ENCODE peak calls at places on chromosomes 1 and 21, in six cellular contexts. Y is CD4-positive, CD25-positive, alpha-beta regulatory T cell; I is fibroblast of mammary gland; H is astrocyte; E is Panc1; N is fibroblast of lung. F is an unnamed sample.

GRCh38 chr1:77382361-77382760 is 100.5 kb downstream of the AK5 start:
- DNase-seq in H (peak), I (peak), N (peak), E (no peak), Y (no peak), F (no peak)

GRCh38 chr1:211762206-211762605 is 68.4 kb downstream of the LPGAT1 start:
- DNase-seq in E (no peak), H (no peak), Y (no peak), N (no peak), I (no peak), F (no peak)

GRCh38 chr1:234771642-234772344 is 161.8 kb upstream of the IRF2BP2 start:
- DNase-seq in N (peak), H (no peak), E (no peak), Y (no peak), I (no peak), F (no peak)

GRCh38 chr1:962381-963350 is 2.3 kb downstream of the KLHL17 start:
- DNase-seq in I (no peak), H (no peak), Y (no peak), N (no peak), E (no peak), F (no peak)

GRCh38 chr1:205276334-205277065 is 45.0 kb downstream of the NUAK2 start:
- DNase-seq in H (no peak), N (no peak), I (no peak), Y (no peak), E (no peak), F (no peak)

GRCh38 chr21:38760017-38760761 is 45.5 kb upstream of the ETS2 start:
- DNase-seq in Y (no peak), N (peak), H (peak), E (no peak), I (peak), F (no peak)

GRCh38 chr21:43268086-43268803 is 99.4 kb downstream of the CRYAA start:
- DNase-seq in Y (no peak), E (no peak), I (no peak), N (no peak), H (no peak), F (no peak)

GRCh38 chr1:198656500-198656932 is 17.7 kb downstream of the PTPRC start:
- DNase-seq in I (no peak), N (no peak), E (no peak), H (no peak), Y (peak), F (no peak)

GRCh38 chr1:201603613-201604232 is 64.8 kb downstream of the NAV1 start:
- DNase-seq in E (peak), I (peak), Y (no peak), N (peak), H (peak), F (no peak)

GRCh38 chr21:42834730-42835191 is 44.6 kb downstream of the WDR4 start:
- DNase-seq in E (no peak), N (no peak), H (no peak), Y (no peak), I (no peak), F (no peak)

GRCh38 chr1:175150596-175151319 is 41.8 kb downstream of the KIAA0040 start:
- DNase-seq in N (peak), I (peak), Y (no peak), H (no peak), E (no peak), F (no peak)

GRCh38 chr1:35808376-35809155 is 750 bp downstream of the AGO4 start:
- DNase-seq in N (peak), Y (no peak), H (peak), I (no peak), E (no peak), F (peak)

GRCh38 chr1:192477630-192478029 is 97.9 kb upstream of the RGS1 start:
- DNase-seq in E (no peak), H (peak), N (peak), Y (no peak), I (peak), F (no peak)

GRCh38 chr1:232667781-232668101 is 37.8 kb upstream of the SIPA1L2 start:
- DNase-seq in H (no peak), Y (no peak), E (no peak), I (peak), N (peak), F (no peak)

GRCh38 chr21:36482673-36483072 is 2.8 kb upstream of the CLDN14 start:
- DNase-seq in Y (no peak), H (no peak), I (no peak), N (no peak), E (no peak), F (no peak)

GRCh38 chr1:197919523-197920301 is 2.5 kb downstream of the LHX9 start:
- DNase-seq in N (no peak), Y (no peak), I (no peak), H (no peak), E (no peak), F (no peak)

GRCh38 chr1:240189386-240189989 is 97.8 kb downstream of the FMN2 start:
- DNase-seq in N (peak), I (peak), H (no peak), E (no peak), Y (no peak), F (peak)

GRCh38 chr1:8374812-8375211 is 56.9 kb downstream of the SLC45A1 start:
- DNase-seq in E (no peak), I (peak), H (no peak), Y (no peak), N (peak), F (no peak)

GRCh38 chr1:2611621-2612437 is 21.0 kb downstream of the MMEL1 start:
- DNase-seq in E (no peak), H (no peak), Y (no peak), N (no peak), I (no peak), F (no peak)

GRCh38 chr1:47805826-47806450 is 191.2 kb downstream of the TRABD2B start:
- DNase-seq in E (no peak), H (no peak), I (no peak), N (no peak), Y (no peak), F (no peak)

GRCh38 chr1:244113532-244114320 is 62.6 kb downstream of the ZBTB18 start:
- DNase-seq in Y (no peak), I (no peak), N (peak), H (peak), E (no peak), F (no peak)

GRCh38 chr1:8497196-8497878 is 179.4 kb downstream of the SLC45A1 start:
- DNase-seq in Y (no peak), N (no peak), I (peak), H (no peak), E (peak), F (no peak)

GRCh38 chr1:18093646-18094045 is 14.0 kb upstream of the IGSF21 start:
- DNase-seq in E (no peak), I (no peak), Y (no peak), N (no peak), H (no peak), F (no peak)

GRCh38 chr1:83626603-83627002 is 372.3 kb downstream of the TTLL7 start:
- DNase-seq in H (no peak), N (no peak), I (no peak), Y (no peak), E (no peak), F (no peak)

GRCh38 chr1:19047373-19047772 is 90.9 kb upstream of the IFFO2 start:
- DNase-seq in Y (no peak), E (no peak), N (no peak), H (no peak), I (no peak), F (no peak)

GRCh38 chr1:236451796-236452373 is 57.8 kb downstream of the EDARADD start:
- DNase-seq in H (no peak), I (peak), E (no peak), N (no peak), Y (peak), F (no peak)

GRCh38 chr1:118717893-118718292 is 270.2 kb downstream of the TBX15 start:
- DNase-seq in E (no peak), I (no peak), Y (no peak), N (no peak), H (no peak), F (no peak)

GRCh38 chr1:57770772-57771171 is 346.9 kb upstream of the DAB1 start:
- DNase-seq in H (no peak), Y (no peak), N (peak), E (no peak), I (peak), F (no peak)

GRCh38 chr1:180173952-180174351 is 19.3 kb downstream of the QSOX1 start:
- DNase-seq in H (peak), N (peak), Y (no peak), I (peak), E (no peak), F (peak)

GRCh38 chr1:155018617-155019348 is 14.8 kb downstream of the DCST2 start:
- DNase-seq in E (no peak), N (no peak), Y (no peak), I (peak), H (no peak), F (no peak)

DNA sequence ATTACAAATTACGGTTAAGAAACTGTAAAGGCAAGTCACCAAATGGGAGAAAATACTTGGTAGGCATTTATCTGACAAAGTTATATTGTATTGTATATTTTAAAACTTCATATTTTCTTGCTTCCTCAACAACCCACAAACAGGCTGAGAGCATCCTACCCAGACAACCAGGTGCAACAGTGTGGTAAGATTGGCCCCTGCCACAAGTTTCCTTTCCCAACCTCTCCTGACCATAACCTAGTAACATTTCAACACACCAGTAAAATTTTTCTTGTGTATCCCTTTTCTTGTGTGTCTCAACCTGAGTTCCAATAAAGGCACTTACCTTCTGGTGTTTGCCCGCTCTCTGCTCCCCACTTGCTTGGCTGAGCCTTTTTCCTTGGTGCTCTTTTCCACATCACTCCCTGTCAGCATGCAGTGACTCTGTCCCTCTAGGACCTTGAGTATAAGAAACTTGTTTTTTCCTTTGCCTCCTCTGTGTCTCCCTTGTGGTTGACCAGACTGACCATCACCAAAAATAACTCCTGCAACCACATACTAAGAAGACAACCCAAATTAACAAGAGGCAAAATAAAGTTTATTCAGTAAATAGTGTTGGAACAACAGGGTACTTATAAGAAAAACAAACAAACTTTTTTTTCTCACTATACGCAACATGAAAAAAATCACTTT is 40.9 kb downstream of the FCRL3 start:
- DNase-seq in I (no peak), E (no peak), Y (no peak), H (no peak), N (no peak), F (no peak)
- H3K4me3 ChIP-seq in I (no peak), E (no peak), Y (no peak), H (no peak), N (no peak), F (no peak)

DNA sequence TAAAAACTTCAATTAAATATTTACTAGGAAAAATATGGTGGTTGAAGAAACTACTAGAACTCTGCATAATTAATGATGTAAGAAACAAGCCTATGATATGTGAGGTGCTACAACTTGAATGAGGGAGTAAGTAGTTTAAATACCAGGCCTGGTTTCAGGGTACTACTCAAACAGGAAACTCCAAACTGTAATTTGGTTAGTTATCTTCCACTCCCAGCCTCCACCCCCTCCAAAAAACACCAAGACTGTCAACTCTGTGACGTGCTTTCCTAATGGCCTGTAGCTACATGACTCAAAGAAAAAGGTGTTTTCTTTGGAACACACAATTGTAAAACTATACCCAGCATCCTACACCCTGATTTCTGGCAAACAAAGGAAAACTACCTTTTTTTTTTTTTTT is 55.9 kb upstream of the RCC1 start:
- DNase-seq in I (peak), Y (no peak), N (peak), E (no peak), H (peak), F (peak)
- H3K4me3 ChIP-seq in I (no peak), Y (peak), N (no peak), E (no peak), H (no peak), F (no peak)

DNA sequence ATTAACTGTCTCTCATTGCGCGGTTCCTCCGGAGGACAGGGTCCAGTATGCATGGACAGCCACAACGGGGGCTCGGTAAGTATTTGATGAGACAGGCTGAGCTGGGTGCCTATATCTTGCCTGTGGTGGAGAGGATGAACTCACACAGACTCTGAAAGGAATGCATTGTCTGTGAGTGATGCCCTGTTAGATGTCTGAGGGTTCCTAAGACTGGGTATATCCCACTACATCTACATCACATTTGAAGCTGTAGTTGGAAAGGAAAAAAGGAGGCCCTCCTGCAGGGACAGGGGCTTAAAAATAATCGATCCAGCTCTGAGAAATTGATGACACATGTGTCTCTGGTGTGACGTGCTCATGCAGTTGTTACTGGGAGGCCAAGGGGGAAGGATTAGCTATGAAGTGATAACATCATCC is 1.9 kb downstream of the ADARB1 start:
- DNase-seq in E (no peak), Y (no peak), I (no peak), N (no peak), H (no peak), F (no peak)
- H3K4me3 ChIP-seq in E (peak), Y (peak), I (no peak), N (no peak), H (peak), F (no peak)

GRCh38 chr1:6497215-6497866 is 5.9 kb upstream of the PLEKHG5 start:
- DNase-seq in N (peak), Y (peak), I (no peak), H (no peak), E (no peak), F (no peak)

GRCh38 chr1:6495041-6495441 is 3.6 kb upstream of the PLEKHG5 start:
- DNase-seq in I (no peak), N (no peak), E (no peak), H (no peak), Y (no peak), F (no peak)

GRCh38 chr1:6496890-6497214 is 5.4 kb upstream of the PLEKHG5 start:
- DNase-seq in Y (no peak), E (no peak), I (no peak), H (no peak), N (no peak), F (no peak)

GRCh38 chr1:6495540-6496359 is 4.3 kb upstream of the PLEKHG5 start:
- DNase-seq in E (no peak), H (no peak), N (no peak), I (no peak), Y (no peak), F (peak)

GRCh38 chr1:6496360-6496704 is 4.9 kb upstream of the PLEKHG5 start:
- DNase-seq in H (no peak), I (no peak), Y (no peak), N (no peak), E (no peak), F (no peak)
- H3K4me3 ChIP-seq in H (peak), I (no peak), Y (no peak), N (no peak), E (peak), F (peak)

GRCh38 chr1:178871551-178872320 is 859 bp upstream of the ANGPTL1 start:
- DNase-seq in I (no peak), N (no peak), E (no peak), H (no peak), Y (no peak), F (no peak)
- H3K4me3 ChIP-seq in I (no peak), N (no peak), E (no peak), H (no peak), Y (no peak), F (peak)

GRCh38 chr1:221678014-221678413 is 63.9 kb downstream of the DUSP10 start:
- DNase-seq in I (no peak), H (no peak), N (no peak), Y (no peak), E (no peak), F (no peak)
- H3K4me3 ChIP-seq in I (no peak), H (no peak), N (no peak), Y (no peak), E (no peak), F (no peak)

GRCh38 chr1:182616130-182617074 is 12.2 kb upstream of the RGS16 start:
- DNase-seq in Y (peak), N (peak), E (no peak), H (peak), I (peak), F (peak)
- H3K4me3 ChIP-seq in Y (peak), N (no peak), E (no peak), H (peak), I (no peak), F (no peak)

DNA sequence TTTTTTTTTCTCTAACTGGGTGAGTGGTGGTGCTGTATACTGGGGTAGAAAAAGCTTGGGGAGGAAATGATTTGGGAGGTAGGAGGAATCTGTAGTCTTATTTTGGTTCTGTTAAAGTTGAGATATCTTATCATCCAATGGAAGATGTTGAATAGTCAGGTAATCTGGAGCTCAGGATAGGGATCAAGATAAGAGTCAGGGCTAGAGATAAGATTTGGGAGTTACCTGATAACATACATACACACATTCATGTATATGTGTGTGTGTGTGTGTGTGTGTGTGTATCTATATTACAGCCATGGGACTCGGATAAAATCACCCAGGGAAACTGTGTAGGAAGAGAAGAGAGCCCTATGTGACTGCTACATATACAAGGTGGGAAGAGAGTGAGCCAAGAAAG is 8.1 kb downstream of the PCAT6 start:
- DNase-seq in I (no peak), Y (no peak), N (no peak), H (no peak), E (no peak), F (no peak)
- H3K4me3 ChIP-seq in I (no peak), Y (no peak), N (no peak), H (no peak), E (no peak), F (no peak)

DNA sequence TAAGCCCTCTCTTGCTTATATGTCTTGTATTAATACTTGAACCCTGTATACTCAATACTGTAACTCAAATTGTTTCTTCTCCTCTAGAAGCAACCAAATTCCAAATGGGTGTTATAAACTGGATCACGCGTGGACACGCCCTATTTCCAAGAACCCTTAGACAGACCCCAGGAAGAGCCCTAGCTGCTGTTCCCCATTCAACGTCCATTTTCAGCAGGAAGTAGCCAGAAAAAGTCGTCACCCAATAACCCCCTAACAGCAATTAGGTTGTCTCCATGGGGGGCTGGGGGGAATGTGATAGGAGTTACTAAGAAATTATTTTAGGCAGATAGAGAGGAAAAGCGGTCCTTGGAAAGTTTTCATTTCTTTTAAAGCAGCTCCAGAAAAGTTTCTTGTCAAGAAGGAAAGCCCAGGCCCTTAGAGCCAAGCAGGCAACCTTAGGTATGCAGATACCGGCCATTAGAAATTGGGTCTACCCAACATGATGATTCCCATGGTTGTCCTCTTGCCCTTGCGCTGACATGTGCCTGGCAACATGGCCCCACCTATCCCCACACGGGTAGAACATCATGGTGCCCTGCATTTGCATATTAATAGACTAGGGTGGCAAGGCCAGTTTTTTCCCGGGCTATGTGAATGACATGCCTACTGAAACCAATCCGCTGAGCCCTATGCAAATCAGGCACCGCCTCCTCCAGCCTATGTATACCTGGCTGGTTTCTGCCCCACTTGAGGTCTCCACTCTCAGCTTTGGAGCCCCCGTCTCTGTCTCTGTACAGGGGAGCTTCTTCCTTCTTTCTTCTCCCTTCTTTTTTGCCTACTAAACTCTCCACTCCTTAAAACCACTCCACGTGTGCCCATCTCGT is 4.0 kb upstream of the CD46 start:
- DNase-seq in N (no peak), I (no peak), E (no peak), H (no peak), Y (no peak), F (no peak)
- H3K4me3 ChIP-seq in N (no peak), I (no peak), E (no peak), H (no peak), Y (no peak), F (no peak)

GRCh38 chr21:14523234-14523633 is 22.9 kb downstream of the SAMSN1 start:
- DNase-seq in N (no peak), E (no peak), Y (no peak), I (peak), H (no peak), F (no peak)
- H3K4me3 ChIP-seq in N (no peak), E (no peak), Y (peak), I (no peak), H (no peak), F (no peak)